ENCODE peak calls at places on chromosomes 16 and 17, in seven cellular contexts. C, Q, I, L, N, G and Z are unnamed samples.

GRCh38 chr16:6977291-6977690 is 355.4 kb upstream of the RBFOX1 start:
- DNase-seq in N (no peak), Q (no peak), C (no peak), L (no peak), G (no peak), I (no peak), Z (no peak)

GRCh38 chr16:56203052-56203451 is 11.8 kb downstream of the GNAO1 start:
- DNase-seq in Q (peak), C (peak), L (no peak), N (no peak), I (no peak), G (no peak), Z (peak)

GRCh38 chr17:35849469-35850348 is 19.0 kb downstream of the HEATR9 start:
- DNase-seq in C (peak), L (peak), Q (peak), G (peak), N (peak), I (no peak), Z (peak)

GRCh38 chr17:47188266-47188665 is 829 bp downstream of the CDC27 start:
- DNase-seq in I (no peak), N (no peak), L (peak), C (peak), G (no peak), Q (peak), Z (peak)

GRCh38 chr17:16351831-16352230 is 1.4 kb downstream of the CENPV start:
- DNase-seq in G (no peak), I (no peak), C (peak), L (peak), N (no peak), Q (peak), Z (no peak)

GRCh38 chr17:29176500-29177351 is 3.5 kb downstream of the MYO18A start:
- DNase-seq in N (peak), L (peak), I (peak), Q (peak), C (peak), G (peak), Z (peak)

GRCh38 chr17:50311112-50311460 is 34.8 kb upstream of the XYLT2 start:
- DNase-seq in I (no peak), Q (no peak), G (no peak), L (no peak), C (no peak), N (no peak), Z (no peak)

GRCh38 chr17:45251931-45252330 is 10.0 kb downstream of the SPATA32 start:
- DNase-seq in L (no peak), I (no peak), N (no peak), Q (no peak), G (no peak), C (no peak), Z (no peak)

GRCh38 chr16:28494141-28494851 is at the start of gene APOBR:
- DNase-seq in I (no peak), N (no peak), C (peak), G (peak), Q (no peak), L (no peak), Z (no peak)

GRCh38 chr16:11705311-11705710 is 37.1 kb downstream of the SNN start:
- DNase-seq in N (peak), I (no peak), C (no peak), G (no peak), L (no peak), Q (no peak), Z (no peak)

GRCh38 chr16:49970818-49971431 is 54.1 kb upstream of the CNEP1R1 start:
- DNase-seq in L (no peak), Q (no peak), I (no peak), N (no peak), G (no peak), C (no peak), Z (no peak)

GRCh38 chr17:45425125-45425983 is 7.3 kb downstream of the ARHGAP27 start:
- DNase-seq in Q (peak), I (no peak), N (peak), G (no peak), L (peak), C (peak), Z (peak)

GRCh38 chr16:4496305-4496704 is 20.1 kb downstream of the HMOX2 start:
- DNase-seq in Q (peak), C (no peak), I (no peak), G (no peak), N (no peak), L (peak), Z (no peak)

GRCh38 chr16:46428108-46429061 is 192.8 kb downstream of the SHCBP1 start:
- DNase-seq in Q (no peak), G (no peak), L (no peak), I (no peak), C (no peak), N (no peak), Z (no peak)

GRCh38 chr17:81422776-81423697 is 27.8 kb downstream of the BAHCC1 start:
- DNase-seq in N (peak), L (peak), I (peak), Q (peak), C (peak), G (no peak), Z (no peak)

GRCh38 chr16:13945734-13946490 is 26.0 kb downstream of the ERCC4 start:
- DNase-seq in I (no peak), C (no peak), G (no peak), Q (no peak), L (no peak), N (no peak), Z (no peak)

GRCh38 chr16:58741166-58741565 is 7.0 kb upstream of the GOT2 start:
- DNase-seq in N (no peak), G (no peak), L (no peak), C (no peak), Q (no peak), I (no peak), Z (no peak)
- H3K4me3 ChIP-seq in N (no peak), G (no peak), L (no peak), C (no peak), Q (no peak), I (no peak), Z (no peak)

GRCh38 chr16:66605177-66605999 is 884 bp downstream of the CMTM3 start:
- DNase-seq in N (no peak), L (peak), G (peak), I (peak), C (peak), Q (peak), Z (peak)
- H3K4me3 ChIP-seq in N (peak), L (peak), G (peak), I (peak), C (peak), Q (peak), Z (peak)

DNA sequence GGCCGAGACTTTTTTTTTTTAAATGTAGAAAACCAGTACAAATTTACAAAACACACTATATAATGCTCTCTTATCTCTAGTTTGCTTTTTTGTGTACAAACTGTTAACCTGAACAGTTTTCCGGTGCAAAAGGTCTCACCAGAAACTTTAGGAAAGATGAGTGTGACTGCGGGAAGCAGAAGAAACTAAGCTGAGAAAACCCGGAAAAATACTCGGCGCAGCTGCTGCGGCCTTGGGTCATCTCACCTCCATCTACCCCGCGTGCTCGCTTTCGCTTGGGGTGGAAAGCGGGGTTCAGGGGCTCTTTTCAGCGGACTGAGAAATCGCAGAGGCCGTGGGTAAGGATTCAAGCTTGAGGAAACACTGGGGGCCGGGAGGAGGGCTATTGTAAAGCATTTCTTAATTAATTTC is 1.8 kb downstream of the SALL1 start:
- DNase-seq in I (no peak), C (no peak), N (no peak), Q (no peak), G (no peak), L (no peak), Z (no peak)
- H3K4me3 ChIP-seq in I (peak), C (no peak), N (no peak), Q (peak), G (no peak), L (peak), Z (peak)

DNA sequence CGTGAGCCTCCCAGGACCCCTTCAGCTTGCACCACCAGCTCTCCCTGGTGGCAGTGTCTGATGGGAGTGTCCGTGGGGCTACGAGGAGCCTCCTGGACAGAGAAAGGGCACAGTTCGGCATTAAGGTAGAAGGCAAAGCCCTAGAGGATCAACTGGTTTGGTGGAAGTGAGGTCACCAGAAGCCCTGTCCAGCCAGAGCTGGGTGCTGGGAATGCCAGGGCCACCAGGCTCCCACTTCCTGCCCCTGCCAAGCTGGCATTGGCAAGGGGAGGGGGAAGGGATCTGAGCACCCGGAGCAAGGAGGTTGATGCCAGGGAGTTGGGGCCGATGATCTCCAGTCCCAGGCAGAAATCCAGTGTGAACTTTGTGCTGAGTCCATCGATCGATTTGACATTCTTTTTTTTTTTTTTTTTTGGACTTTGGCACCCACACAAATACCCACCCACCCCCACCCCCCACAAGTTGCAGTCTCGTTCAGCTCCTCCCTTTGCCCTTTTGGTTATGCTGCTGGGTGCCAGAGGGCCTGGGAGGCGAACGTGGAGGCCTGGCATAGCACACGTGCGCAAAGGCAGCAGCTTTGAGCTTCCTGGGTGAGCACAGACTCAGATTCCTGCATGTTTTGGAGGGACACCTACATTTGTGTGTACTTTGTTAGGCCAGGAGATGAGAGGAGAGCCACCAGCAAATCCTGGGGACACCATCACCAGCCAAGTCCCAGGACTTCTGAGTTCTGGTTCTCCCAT is 2.1 kb downstream of the NHERF1 start:
- DNase-seq in N (no peak), G (no peak), Q (no peak), L (no peak), I (no peak), C (peak), Z (no peak)
- H3K4me3 ChIP-seq in N (peak), G (peak), Q (no peak), L (peak), I (peak), C (peak), Z (peak)

GRCh38 chr17:64499805-64500486 is 3.1 kb upstream of the POLG2 start:
- DNase-seq in C (peak), Q (peak), G (no peak), I (no peak), N (no peak), L (no peak), Z (no peak)

GRCh38 chr17:64500487-64500859 is 3.6 kb upstream of the POLG2 start:
- DNase-seq in L (no peak), N (no peak), G (no peak), Q (no peak), C (no peak), I (no peak), Z (no peak)

GRCh38 chr17:64496786-64497564 is at the start of gene POLG2:
- DNase-seq in N (peak), C (peak), Q (peak), I (peak), G (peak), L (peak), Z (peak)

GRCh38 chr17:64497565-64498035 is 746 bp upstream of the POLG2 start:
- DNase-seq in I (no peak), N (no peak), C (no peak), G (no peak), L (no peak), Q (no peak), Z (no peak)

DNA sequence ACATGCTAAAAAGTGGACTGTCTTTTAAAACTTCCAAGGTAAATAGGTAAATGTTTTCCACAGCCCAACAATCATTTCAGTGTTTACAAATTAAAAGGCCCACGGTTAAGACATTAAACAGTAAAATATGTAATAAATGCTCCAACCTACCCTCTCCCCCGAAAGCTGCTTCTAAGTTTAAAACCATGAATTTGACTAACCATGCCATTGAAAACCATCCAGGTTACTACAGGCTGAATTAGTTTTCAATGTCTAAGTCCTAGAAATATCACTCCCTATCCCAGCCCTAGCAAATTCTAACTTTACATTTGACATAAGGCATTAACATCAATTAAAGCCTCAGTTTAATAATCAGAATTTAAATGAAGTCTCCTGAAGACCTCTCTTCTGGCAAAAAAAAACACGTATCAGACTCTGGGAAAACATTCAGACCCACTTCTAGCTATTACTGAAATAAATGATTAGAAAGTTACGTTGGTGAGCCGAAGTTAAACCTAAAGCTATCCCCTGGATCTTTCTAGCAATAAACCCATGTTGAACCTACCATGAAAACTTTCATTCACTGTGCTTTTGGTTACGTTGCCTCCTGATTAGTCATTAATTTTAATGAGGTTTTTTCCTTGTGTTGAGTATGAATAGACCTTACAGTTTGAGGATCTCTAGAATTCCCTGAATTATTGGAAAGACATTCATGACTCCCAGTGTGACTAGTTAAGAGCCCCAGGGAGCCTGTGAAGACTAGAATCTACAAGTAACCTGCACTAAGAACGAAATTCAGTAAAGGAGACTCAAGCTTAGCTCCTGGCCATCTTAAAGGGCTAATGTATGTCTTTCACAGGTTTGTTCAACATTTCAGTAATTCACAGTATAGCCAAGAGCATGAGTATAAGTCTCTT is 1.7 kb upstream of the POLG2 start:
- DNase-seq in C (peak), G (no peak), I (no peak), N (no peak), Q (no peak), L (no peak), Z (no peak)
- H3K4me3 ChIP-seq in C (peak), G (no peak), I (no peak), N (no peak), Q (no peak), L (no peak), Z (no peak)

GRCh38 chr17:79728908-79729471 is 1.8 kb upstream of the ENPP7 start:
- DNase-seq in C (no peak), G (no peak), L (no peak), I (peak), Q (no peak), N (no peak), Z (no peak)

GRCh38 chr17:79730437-79730768 is 340 bp upstream of the ENPP7 start:
- DNase-seq in Q (no peak), I (no peak), L (no peak), C (no peak), G (no peak), N (no peak), Z (no peak)

GRCh38 chr17:79730769-79731483 is at the start of gene ENPP7:
- DNase-seq in Q (no peak), C (no peak), I (no peak), N (no peak), G (no peak), L (no peak), Z (no peak)

GRCh38 chr17:79728169-79728907 is 2.4 kb upstream of the ENPP7 start:
- DNase-seq in G (peak), N (peak), I (peak), C (peak), L (peak), Q (peak), Z (peak)

DNA sequence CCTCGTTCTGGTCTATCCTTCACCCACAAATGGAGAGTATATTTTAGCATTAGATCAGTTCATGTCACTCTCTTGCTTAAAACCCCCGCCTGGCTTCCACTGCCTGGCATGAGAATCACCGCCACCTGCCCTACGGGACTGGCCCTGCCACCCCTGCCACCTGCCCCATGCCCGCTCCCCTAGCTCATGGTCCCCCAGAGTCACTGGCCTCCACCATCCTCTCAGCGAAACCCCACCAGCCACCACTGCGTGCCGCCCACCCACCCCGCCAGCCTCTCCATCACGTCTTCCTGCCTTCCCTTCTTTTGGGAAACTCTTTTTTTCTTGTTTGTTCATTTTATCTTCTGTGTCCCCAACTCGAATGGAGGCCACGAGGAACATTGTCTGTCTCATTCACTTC is 982 bp upstream of the ENPP7 start:
- DNase-seq in I (no peak), C (no peak), G (no peak), L (no peak), Q (no peak), N (no peak), Z (no peak)
- H3K4me3 ChIP-seq in I (no peak), C (no peak), G (no peak), L (no peak), Q (no peak), N (no peak), Z (no peak)

DNA sequence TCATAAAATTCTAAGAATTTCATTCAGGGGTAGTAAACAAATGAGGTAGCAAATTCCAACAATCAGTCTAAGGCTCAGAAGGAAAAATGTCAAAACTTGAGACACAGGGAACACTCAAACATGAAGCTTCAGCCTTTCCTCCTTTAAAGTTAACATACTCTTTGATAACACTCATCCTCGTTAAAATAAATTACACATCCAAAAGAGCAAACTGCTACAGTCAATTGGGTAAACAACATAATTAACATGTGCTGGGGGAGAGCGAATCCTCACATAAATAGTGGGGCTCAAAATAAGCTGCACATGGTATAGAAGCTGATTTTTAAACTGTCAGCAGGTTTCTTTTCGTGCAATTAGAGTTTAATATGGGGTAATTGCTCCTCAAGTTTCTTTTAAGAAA is 12.9 kb downstream of the GRB2 start:
- DNase-seq in N (no peak), L (no peak), Q (no peak), I (no peak), C (no peak), G (no peak), Z (no peak)
- H3K4me3 ChIP-seq in N (no peak), L (peak), Q (peak), I (no peak), C (no peak), G (no peak), Z (no peak)